ENCODE peak calls at places on chromosomes 16 and 17, in nine cellular contexts. C, W, E, P, S, U, A, M and D are unnamed samples.

GRCh38 chr17:72387487-72387886 is 266.7 kb downstream of the SOX9 start:
- DNase-seq in C (no peak), W (no peak), E (no peak), P (peak; percentile 96), S (no peak), U (no peak), A (no peak), M (no peak), D (peak; percentile 96)

GRCh38 chr17:77479817-77480508 is 339.2 kb downstream of the SEC14L1 start:
- DNase-seq in C (no peak), W (no peak), E (no peak), P (peak; percentile 34), S (no peak), U (no peak), A (peak; percentile 56), M (no peak), D (peak; percentile 76)

GRCh38 chr16:54647731-54648221 is 282.9 kb upstream of the IRX5 start:
- DNase-seq in C (no peak), W (no peak), E (no peak), P (no peak), S (no peak), U (no peak), A (no peak), M (no peak), D (no peak)

GRCh38 chr17:68246271-68247028 is 1.4 kb upstream of the AMZ2 start:
- DNase-seq in C (peak; percentile 84), W (no peak), E (no peak), P (no peak), S (no peak), U (no peak), A (peak; percentile 28), M (no peak), D (no peak)

GRCh38 chr17:66533572-66533971 is 231.2 kb downstream of the PRKCA start:
- DNase-seq in C (no peak), W (no peak), E (no peak), P (peak; percentile 73), S (no peak), U (no peak), A (peak; percentile 75), M (no peak), D (peak; percentile 87)

GRCh38 chr17:78723001-78723796 is 58.9 kb downstream of the CYTH1 start:
- DNase-seq in C (no peak), W (peak; percentile 41), E (no peak), P (peak; percentile 45), S (no peak), U (no peak), A (peak; percentile 83), M (no peak), D (peak; percentile 39)

GRCh38 chr16:31451681-31452351 is 7.5 kb upstream of the ARMC5 start:
- DNase-seq in C (no peak), W (no peak), E (no peak), P (peak; percentile 80), S (no peak), U (no peak), A (peak; percentile 85), M (no peak), D (peak; percentile 68)

GRCh38 chr17:50891577-50891989 is 25.4 kb upstream of the TOB1 start:
- DNase-seq in C (no peak), W (no peak), E (no peak), P (no peak), S (no peak), U (no peak), A (peak; percentile 61), M (no peak), D (no peak)

GRCh38 chr17:27817731-27818130 is 17.4 kb upstream of the NOS2 start:
- DNase-seq in C (no peak), W (no peak), E (no peak), P (peak; percentile 7), S (no peak), U (no peak), A (no peak), M (no peak), D (no peak)

GRCh38 chr16:79286646-79287423 is 313.7 kb downstream of the MAF start:
- DNase-seq in C (peak; percentile 89), W (peak; percentile 58), E (peak; percentile 69), P (no peak), S (peak; percentile 49), U (no peak), A (peak; percentile 42), M (peak; percentile 23), D (no peak)
- H3K4me3 ChIP-seq in C (no peak overlapping the region), W (no peak overlapping the region), E (no peak overlapping the region), P (no peak overlapping the region), S (no peak overlapping the region), U (peak overlapping the region; percentile 22), A (no peak overlapping the region), M (peak overlapping the region; percentile 50), D (no peak overlapping the region)

DNA sequence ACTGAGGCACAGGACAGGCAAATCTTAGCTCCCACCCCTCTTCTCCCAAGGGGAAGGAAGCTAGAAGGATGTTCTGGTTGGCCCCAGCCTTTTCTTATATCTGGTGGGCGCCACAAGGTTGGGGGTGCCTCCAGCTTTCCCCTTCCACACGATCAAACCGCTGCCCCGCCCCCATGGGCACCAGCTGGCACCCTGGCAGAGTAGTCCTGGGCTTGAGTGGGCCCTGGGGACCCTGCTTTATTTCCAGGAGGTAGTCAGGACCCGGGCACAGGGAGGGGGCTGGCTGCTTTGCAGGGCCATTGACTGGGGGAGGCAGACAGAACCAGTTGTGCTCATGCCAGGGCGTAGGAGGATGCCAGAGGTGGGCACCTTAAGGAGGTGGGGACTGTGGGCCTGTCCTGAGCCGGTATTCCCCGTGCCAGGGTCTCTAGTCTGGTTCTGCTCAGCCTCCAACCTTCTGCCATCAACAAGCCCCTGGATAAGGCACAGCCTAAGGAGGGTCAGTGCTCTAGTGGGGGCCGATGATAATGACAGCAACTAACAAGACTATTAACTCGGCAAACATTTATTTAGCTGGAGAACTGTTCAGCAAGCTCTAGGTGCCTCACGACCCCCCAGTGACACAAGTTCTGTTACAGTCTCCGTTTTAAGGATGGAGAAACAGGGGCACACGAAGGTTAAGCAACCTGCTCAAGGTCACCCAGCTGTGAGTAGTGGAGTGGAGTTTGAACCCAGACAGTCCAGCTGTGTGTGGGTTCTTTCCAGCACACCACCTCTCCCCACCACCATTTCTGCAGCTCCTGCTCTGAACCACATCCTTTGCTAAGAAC is 7.6 kb upstream of the PPP1R1B start:
- DNase-seq in C (no peak), W (no peak), E (no peak), P (no peak), S (no peak), U (no peak), A (no peak), M (no peak), D (no peak)
- H3K4me3 ChIP-seq in C (no peak overlapping the region), W (no peak overlapping the region), E (no peak overlapping the region), P (no peak overlapping the region), S (no peak overlapping the region), U (no peak overlapping the region), A (peak overlapping the region; percentile 92), M (peak overlapping the region; percentile 52), D (no peak overlapping the region)

GRCh38 chr17:2783310-2784030 is 12.8 kb upstream of the RAP1GAP2 start:
- DNase-seq in C (no peak), W (no peak), E (no peak), P (no peak), S (no peak), U (no peak), A (no peak), M (no peak), D (no peak)

GRCh38 chr17:2789700-2790099 is 6.5 kb upstream of the RAP1GAP2 start:
- DNase-seq in C (no peak), W (no peak), E (no peak), P (no peak), S (no peak), U (no peak), A (no peak), M (no peak), D (peak; percentile 48)

GRCh38 chr17:2784864-2785263 is 11.4 kb upstream of the RAP1GAP2 start:
- DNase-seq in C (no peak), W (no peak), E (no peak), P (no peak), S (no peak), U (no peak), A (no peak), M (no peak), D (no peak)

GRCh38 chr17:2782030-2782429 is 14.2 kb upstream of the RAP1GAP2 start:
- DNase-seq in C (peak; percentile 61), W (no peak), E (no peak), P (peak; percentile 61), S (no peak), U (no peak), A (no peak), M (no peak), D (no peak)

DNA sequence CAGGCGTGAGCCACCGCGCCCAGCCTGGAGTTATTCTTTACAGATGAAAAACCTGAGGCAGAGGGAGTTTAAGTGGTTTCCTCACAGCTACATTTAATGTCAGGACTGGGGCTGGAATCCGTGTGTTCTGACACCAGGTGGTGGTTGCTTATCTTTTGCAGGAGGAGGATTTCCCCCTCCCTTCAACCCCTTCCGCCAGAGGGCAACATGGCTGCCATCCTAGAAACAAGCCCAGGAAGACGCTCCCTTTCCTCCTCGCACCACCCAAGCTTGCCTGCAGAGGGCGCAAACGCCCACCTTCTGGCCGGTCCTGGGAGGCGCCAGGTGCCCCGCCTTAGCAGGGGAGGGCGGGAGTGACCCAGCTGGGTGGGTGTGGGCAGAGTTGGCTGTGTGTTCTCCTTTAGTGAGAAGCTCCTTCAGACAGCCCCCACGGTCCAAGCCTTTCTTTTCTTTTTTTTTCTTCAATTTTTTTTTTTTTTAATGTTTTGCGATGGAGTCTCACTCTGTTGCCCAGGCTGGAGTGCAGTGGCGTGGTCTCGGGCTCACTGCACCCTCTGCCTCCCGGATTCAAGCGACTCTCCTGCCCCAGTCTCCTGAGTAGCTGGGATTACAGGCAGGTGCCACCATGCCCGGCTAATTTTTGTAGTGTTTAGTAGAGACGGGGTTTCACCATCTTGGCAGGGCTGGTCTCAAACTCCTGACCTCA is 9.9 kb upstream of the RAP1GAP2 start:
- DNase-seq in C (peak; percentile 97), W (peak; percentile 96), E (peak; percentile 85), P (peak; percentile 69), S (peak; percentile 61), U (peak; percentile 66), A (peak; percentile 96), M (peak; percentile 47), D (peak; percentile 81)
- H3K4me3 ChIP-seq in C (no peak overlapping the region), W (no peak overlapping the region), E (no peak overlapping the region), P (no peak overlapping the region), S (no peak overlapping the region), U (no peak overlapping the region), A (no peak overlapping the region), M (no peak overlapping the region), D (no peak overlapping the region)

DNA sequence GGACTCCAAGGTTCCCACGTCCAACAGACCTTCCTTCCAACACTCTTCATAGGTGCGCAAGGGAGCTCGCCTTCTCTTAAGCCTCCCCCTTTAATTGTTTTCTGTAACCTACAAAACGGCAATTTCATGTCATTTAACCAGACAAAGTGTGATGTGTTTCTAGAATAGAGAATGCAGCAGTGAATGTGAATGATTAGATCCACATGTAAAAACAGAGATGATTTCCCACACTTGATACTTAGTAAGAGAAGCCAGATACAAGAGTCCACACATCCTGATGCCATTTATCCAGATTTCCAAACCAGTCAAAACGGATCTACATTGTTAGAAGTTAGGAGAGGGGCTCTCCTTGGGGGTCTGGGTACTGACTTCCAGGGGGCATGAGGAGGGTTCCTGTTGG is 89.3 kb downstream of the IRF8 start:
- DNase-seq in C (no peak), W (peak; percentile 1), E (peak; percentile 54), P (no peak), S (peak; percentile 71), U (no peak), A (no peak), M (no peak), D (no peak)
- H3K4me3 ChIP-seq in C (no peak overlapping the region), W (no peak overlapping the region), E (peak overlapping the region; percentile 26), P (no peak overlapping the region), S (peak overlapping the region; percentile 4), U (no peak overlapping the region), A (no peak overlapping the region), M (no peak overlapping the region), D (no peak overlapping the region)